ENCODE peak calls at places on chromosomes 4 and X, in seven cellular contexts. V is iris pigment epithelial cell; G is smooth muscle cell of the brain vasculature; B is GM19239; L is stimulated activated CD4-positive, alpha-beta T cell treated with anti-CD3 and anti-CD28 coated beads, Interleukin-15, amount 100 ng/mL, for 1 hour; W is effector CD4-positive, alpha-beta T cell; Q is SK-N-SH. Y is an unnamed sample.

GRCh38 chr4:169158046-169158445 is 112.7 kb downstream of the SH3RF1 start:
- DNase-seq in L (no peak), Q (no peak), V (no peak), W (no peak), G (no peak), B (no peak), Y (no peak)

GRCh38 chr4:151934766-151935165 is 174.0 kb upstream of the GATB start:
- DNase-seq in Q (no peak), B (no peak), W (no peak), L (no peak), V (no peak), G (no peak), Y (no peak)

GRCh38 chrX:98289726-98290125 is 1406.0 kb downstream of the RPA4 start:
- DNase-seq in B (no peak), Q (no peak), G (no peak), W (no peak), L (no peak), V (no peak), Y (no peak)

GRCh38 chrX:11666180-11666579 is 460 bp upstream of the ARHGAP6 start:
- DNase-seq in L (no peak), G (no peak), Q (peak), W (no peak), V (no peak), B (no peak), Y (no peak)

GRCh38 chr4:189124149-189124758 is 816.4 kb upstream of the FRG1 start:
- DNase-seq in W (no peak), V (peak), B (no peak), Q (peak), G (peak), L (no peak), Y (peak)

GRCh38 chr4:182339246-182339645 is 96.0 kb downstream of the TENM3 start:
- DNase-seq in G (no peak), V (peak), L (no peak), W (no peak), B (no peak), Q (no peak), Y (no peak)

GRCh38 chr4:119240568-119240967 is 28.1 kb downstream of the USP53 start:
- DNase-seq in V (no peak), Q (no peak), W (no peak), B (no peak), G (no peak), L (no peak), Y (no peak)

GRCh38 chrX:4831574-4831973 is 1118.1 kb upstream of the PRKX start:
- DNase-seq in W (no peak), G (no peak), V (no peak), B (no peak), Q (no peak), L (no peak), Y (no peak)

GRCh38 chr4:143402776-143403550 is 66.3 kb downstream of the GAB1 start:
- DNase-seq in Q (no peak), V (no peak), W (no peak), L (no peak), G (no peak), B (no peak), Y (no peak)